ENCODE peak calls at places on chromosomes 3 and 15, in four cellular contexts. G, V, R and A are unnamed samples.

GRCh38 chr15:85500729-85501128 is 120.3 kb downstream of the AKAP13 start:
- DNase-seq in G (no peak), V (no peak), R (no peak), A (no peak)

GRCh38 chr3:177830411-177830849 is 633.1 kb upstream of the TBL1XR1 start:
- DNase-seq in G (peak; percentile 46), V (no peak), R (no peak), A (no peak)

GRCh38 chr3:42720126-42720525 is 17.5 kb upstream of the HHATL start:
- DNase-seq in G (no peak), V (no peak), R (no peak), A (no peak)

GRCh38 chr3:2872884-2873283 is 237.3 kb downstream of the IL5RA start:
- DNase-seq in G (no peak), V (no peak), R (no peak), A (no peak)

GRCh38 chr15:87846746-87847145 is 409.8 kb downstream of the NTRK3 start:
- DNase-seq in G (no peak), V (no peak), R (no peak), A (no peak)

GRCh38 chr15:45891766-45892165 is 256.9 kb downstream of the SQOR start:
- DNase-seq in G (peak; percentile 77), V (no peak), R (no peak), A (no peak)

GRCh38 chr3:79019137-79019923 is 748.5 kb downstream of the ROBO1 start:
- DNase-seq in G (peak; percentile 84), V (peak; percentile 54), R (peak; percentile 71), A (peak; percentile 54)

GRCh38 chr3:140576444-140576843 is 101.4 kb upstream of the TRIM42 start:
- DNase-seq in G (no peak), V (no peak), R (no peak), A (no peak)

GRCh38 chr3:27431116-27431515 is 53.1 kb downstream of the SLC4A7 start:
- DNase-seq in G (peak; percentile 54), V (no peak), R (peak; percentile 33), A (no peak)

GRCh38 chr3:129836381-129837056 is 57.0 kb downstream of the TMCC1 start:
- DNase-seq in G (no peak), V (no peak), R (no peak), A (no peak)

GRCh38 chr15:58247803-58248503 is 109.8 kb downstream of the AQP9 start:
- DNase-seq in G (peak; percentile 93), V (no peak), R (peak; percentile 92), A (peak; percentile 89)

GRCh38 chr3:71142440-71143161 is 440.9 kb downstream of the FOXP1 start:
- DNase-seq in G (no peak), V (no peak), R (no peak), A (no peak)

GRCh38 chr3:39407773-39408492 is 1.4 kb downstream of the RPSA start:
- DNase-seq in G (no peak), V (no peak), R (no peak), A (no peak)

GRCh38 chr3:4595709-4596108 is 102.6 kb downstream of the ITPR1 start:
- DNase-seq in G (no peak), V (no peak), R (no peak), A (no peak)

GRCh38 chr3:133941390-133941789 is 45.7 kb upstream of the RAB6B start:
- DNase-seq in G (no peak), V (no peak), R (no peak), A (peak; percentile 34)

GRCh38 chr3:196979545-196979944 is 10.9 kb upstream of the PIGZ start:
- DNase-seq in G (no peak), V (no peak), R (no peak), A (no peak)

GRCh38 chr3:132253262-132253878 is 63.8 kb upstream of the ACP3 start:
- DNase-seq in G (peak; percentile 53), V (no peak), R (no peak), A (no peak)

GRCh38 chr15:66852064-66852905 is 150.2 kb downstream of the SMAD6 start:
- DNase-seq in G (no peak), V (no peak), R (no peak), A (peak; percentile 43)

GRCh38 chr15:68407141-68407885 is 24.6 kb downstream of the ITGA11 start:
- DNase-seq in G (no peak), V (no peak), R (no peak), A (no peak)

GRCh38 chr15:98997312-98997711 is 10.3 kb downstream of the PGPEP1L start:
- DNase-seq in G (no peak), V (no peak), R (no peak), A (no peak)

GRCh38 chr3:127441764-127442163 is 148.8 kb downstream of the TPRA1 start:
- DNase-seq in G (no peak), V (peak; percentile 6), R (peak; percentile 2), A (no peak)

GRCh38 chr15:91988071-91988470 is 134.6 kb downstream of the SLCO3A1 start:
- DNase-seq in G (no peak), V (no peak), R (no peak), A (peak; percentile 66)

GRCh38 chr3:12837295-12837986 is 3.9 kb downstream of the RPL32 start:
- DNase-seq in G (no peak), V (no peak), R (no peak), A (no peak)

GRCh38 chr3:53493997-53494791 is at the start of gene CACNA1D:
- DNase-seq in G (peak; percentile 60), V (peak; percentile 72), R (peak; percentile 75), A (peak; percentile 50)

GRCh38 chr15:69501456-69501855 is 48.8 kb downstream of the RPLP1 start:
- DNase-seq in G (no peak), V (no peak), R (no peak), A (no peak)

GRCh38 chr15:75073197-75073596 is 49.8 kb downstream of the PPCDC start:
- DNase-seq in G (no peak), V (no peak), R (peak; percentile 74), A (no peak)

GRCh38 chr3:182349951-182350350 is 443.4 kb upstream of the ATP11B start:
- DNase-seq in G (no peak), V (no peak), R (no peak), A (no peak)

GRCh38 chr15:73930790-73931281 is 4.6 kb downstream of the LOXL1 start:
- DNase-seq in G (no peak), V (no peak), R (no peak), A (peak; percentile 34)

GRCh38 chr15:62769604-62770003 is 272.9 kb upstream of the TPM1 start:
- DNase-seq in G (no peak), V (no peak), R (no peak), A (no peak)

GRCh38 chr3:141401584-141402475 is 33.5 kb downstream of the ZBTB38 start:
- DNase-seq in G (no peak), V (no peak), R (peak; percentile 48), A (peak; percentile 69)

GRCh38 chr3:124126446-124127017 is 134.6 kb upstream of the ROPN1 start:
- DNase-seq in G (no peak), V (no peak), R (no peak), A (no peak)

GRCh38 chr15:94331731-94332130 is 100.4 kb downstream of the MCTP2 start:
- DNase-seq in G (no peak), V (no peak), R (no peak), A (no peak)

GRCh38 chr3:73681198-73681597 is 56.5 kb upstream of the PDZRN3 start:
- DNase-seq in G (no peak), V (no peak), R (no peak), A (no peak)

GRCh38 chr3:57446318-57446841 is 97.8 kb downstream of the DNAH12 start:
- DNase-seq in G (no peak), V (no peak), R (no peak), A (no peak)

GRCh38 chr3:48285132-48285531 is 44.2 kb downstream of the ZNF589 start:
- DNase-seq in G (no peak), V (no peak), R (no peak), A (no peak)

GRCh38 chr3:194257030-194257657 is 94.0 kb downstream of the CPN2 start:
- DNase-seq in G (no peak), V (no peak), R (no peak), A (no peak)

GRCh38 chr15:38220874-38221273 is 31.8 kb upstream of the SPRED1 start:
- DNase-seq in G (no peak), V (no peak), R (peak; percentile 28), A (no peak)

GRCh38 chr15:38229700-38230099 is 22.9 kb upstream of the SPRED1 start:
- DNase-seq in G (no peak), V (no peak), R (no peak), A (no peak)

GRCh38 chr15:38225381-38225780 is 27.3 kb upstream of the SPRED1 start:
- DNase-seq in G (no peak), V (no peak), R (no peak), A (no peak)

GRCh38 chr15:38226867-38227266 is 25.8 kb upstream of the SPRED1 start:
- DNase-seq in G (peak; percentile 35), V (no peak), R (peak; percentile 37), A (no peak)

DNA sequence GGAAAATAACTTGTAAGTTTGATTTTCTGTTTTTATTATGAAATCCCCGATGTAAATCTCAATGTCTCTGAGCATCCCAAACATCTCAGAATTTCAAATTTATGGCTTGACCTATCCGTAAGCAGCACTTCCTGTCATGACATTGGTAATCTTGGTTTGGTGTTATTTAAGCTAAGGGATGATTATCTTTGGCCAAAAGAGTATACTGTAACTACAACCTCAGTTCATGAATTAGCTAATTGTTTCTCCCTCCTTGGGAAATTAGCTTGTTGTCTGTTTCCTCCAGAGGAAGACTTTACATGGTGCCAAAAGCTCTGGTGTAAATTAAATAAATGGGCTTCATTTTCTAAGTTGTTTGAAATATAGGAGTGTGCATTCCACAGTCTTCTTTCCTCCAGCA is 28.1 kb upstream of the SPRED1 start:
- DNase-seq in G (no peak), V (no peak), R (no peak), A (no peak)
- TF ChIP-seq POLR2A in G (no peak), V (no peak), R (no peak), A (no peak)

GRCh38 chr15:101288905-101289513 is 6.0 kb downstream of the SNRPA1 start:
- DNase-seq in G (no peak), V (no peak), R (no peak), A (no peak)

GRCh38 chr15:101296418-101297405 is 1.7 kb upstream of the SNRPA1 start:
- DNase-seq in G (no peak), V (no peak), R (no peak), A (no peak)

GRCh38 chr15:101293122-101293521 is 1.9 kb downstream of the SNRPA1 start:
- DNase-seq in G (no peak), V (no peak), R (no peak), A (no peak)

GRCh38 chr15:101295607-101296225 is 668 bp upstream of the SNRPA1 start:
- DNase-seq in G (no peak), V (no peak), R (no peak), A (no peak)

GRCh38 chr15:101294731-101295606 is at the start of gene SNRPA1:
- DNase-seq in G (peak; percentile 96), V (peak; percentile 97), R (peak; percentile 99), A (peak; percentile 98)
- TF ChIP-seq POLR2A in G (peak; percentile 81), V (peak; percentile 87), R (peak; percentile 92), A (peak; percentile 87)

GRCh38 chr3:50183755-50184154 is 7.7 kb upstream of the GNAT1 start:
- DNase-seq in G (no peak), V (no peak), R (no peak), A (no peak)
- TF ChIP-seq POLR2A in G (no peak), V (no peak), R (no peak), A (no peak)

GRCh38 chr3:149969945-149970715 is 565 bp downstream of the PFN2 start:
- DNase-seq in G (peak; percentile 85), V (peak; percentile 81), R (peak; percentile 84), A (peak; percentile 81)

GRCh38 chr3:149970716-149971402 is at the start of gene PFN2:
- DNase-seq in G (peak; percentile 65), V (peak; percentile 55), R (peak; percentile 48), A (peak; percentile 62)

GRCh38 chr3:149968216-149968615 is 2.5 kb downstream of the PFN2 start:
- DNase-seq in G (no peak), V (no peak), R (no peak), A (no peak)

GRCh38 chr3:149967067-149967685 is 3.5 kb downstream of the PFN2 start:
- DNase-seq in G (no peak), V (no peak), R (no peak), A (no peak)

GRCh38 chr3:149969110-149969944 is 1.4 kb downstream of the PFN2 start:
- DNase-seq in G (peak; percentile 41), V (no peak), R (peak; percentile 32), A (no peak)
- TF ChIP-seq POLR2A in G (no peak), V (no peak), R (no peak), A (no peak)